ENCODE peak calls at places on chromosome 7, in six cellular contexts. L is fibroblast of lung, T is ELR, J is Kasumi-1, A is hepatocyte, G is NCI-H82. Y is an unnamed sample.

GRCh38 chr7:23913016-23913415 is 203.0 kb downstream of the STK31 start:
- DNase-seq in A (no peak), G (no peak), T (no peak), J (no peak), L (no peak), Y (no peak)

GRCh38 chr7:19060870-19061269 is 56.6 kb downstream of the TWIST1 start:
- DNase-seq in J (no peak), A (no peak), T (peak), L (peak), G (no peak), Y (peak)

GRCh38 chr7:103702982-103703381 is 257.0 kb upstream of the SLC26A5 start:
- DNase-seq in L (no peak), J (no peak), A (no peak), G (no peak), T (no peak), Y (peak)

GRCh38 chr7:121071132-121071531 is 82.6 kb downstream of the CPED1 start:
- DNase-seq in G (no peak), T (no peak), J (no peak), L (no peak), A (no peak), Y (no peak)

GRCh38 chr7:141511370-141512335 is 39.6 kb upstream of the AGK start:
- DNase-seq in T (no peak), J (no peak), G (peak), L (no peak), A (peak), Y (no peak)

GRCh38 chr7:51228386-51228958 is 88.1 kb downstream of the COBL start:
- DNase-seq in L (no peak), A (no peak), G (no peak), T (no peak), J (no peak), Y (peak)

GRCh38 chr7:27203378-27203953 is 3.6 kb upstream of the HOXA13 start:
- DNase-seq in J (no peak), A (no peak), T (no peak), L (no peak), G (no peak), Y (no peak)

GRCh38 chr7:124718032-124718766 is 47.4 kb downstream of the GPR37 start:
- DNase-seq in T (peak), J (no peak), L (peak), G (no peak), A (no peak), Y (no peak)

GRCh38 chr7:104643587-104644217 is 315.3 kb downstream of the LHFPL3 start:
- DNase-seq in J (peak), T (peak), G (peak), L (peak), A (peak), Y (peak)

GRCh38 chr7:76073335-76073990 is 25.6 kb downstream of the MDH2 start:
- DNase-seq in L (no peak), A (no peak), T (no peak), G (no peak), J (no peak), Y (no peak)

GRCh38 chr7:112255388-112255720 is 48.9 kb downstream of the ZNF277 start:
- DNase-seq in L (no peak), A (no peak), J (no peak), G (peak), T (no peak), Y (no peak)

GRCh38 chr7:132256721-132257212 is 319.5 kb downstream of the PLXNA4 start:
- DNase-seq in J (no peak), T (no peak), A (no peak), G (no peak), L (no peak), Y (no peak)

GRCh38 chr7:13104128-13104527 is 416.7 kb downstream of the ARL4A start:
- DNase-seq in G (no peak), A (no peak), T (no peak), J (no peak), L (no peak), Y (no peak)